ENCODE peak calls at places on chromosomes 7 and 10, in ten cellular contexts. One of them, this sample, is unnamed.

GRCh38 chr10:127976701-127977367 is 69.9 kb downstream of the PTPRE start:
- DNase-seq in psoas muscle: no peak
- DNase-seq in dorsolateral prefrontal cortex: no peak
- DNase-seq in OCI-LY7: no peak
- DNase-seq in IMR-90: no peak
- DNase-seq in naive thymus-derived CD4-positive, alpha-beta T cell: no peak
- DNase-seq in hepatocyte: no peak
- DNase-seq in caudate nucleus: no peak
- DNase-seq in cardiac muscle cell: no peak
- DNase-seq in small intestine: no peak
- DNase-seq in this sample: no peak

GRCh38 chr7:39650676-39651075 is 27.3 kb downstream of the RALA start:
- DNase-seq in psoas muscle: peak
- DNase-seq in dorsolateral prefrontal cortex: no peak
- DNase-seq in OCI-LY7: no peak
- DNase-seq in IMR-90: peak
- DNase-seq in naive thymus-derived CD4-positive, alpha-beta T cell: no peak
- DNase-seq in hepatocyte: no peak
- DNase-seq in caudate nucleus: no peak
- DNase-seq in cardiac muscle cell: no peak
- DNase-seq in small intestine: peak
- DNase-seq in this sample: peak

GRCh38 chr7:99267530-99268360 is 4.9 kb upstream of the MYH16 start:
- DNase-seq in psoas muscle: no peak
- DNase-seq in dorsolateral prefrontal cortex: peak
- DNase-seq in OCI-LY7: no peak
- DNase-seq in IMR-90: peak
- DNase-seq in naive thymus-derived CD4-positive, alpha-beta T cell: no peak
- DNase-seq in hepatocyte: peak
- DNase-seq in caudate nucleus: peak
- DNase-seq in cardiac muscle cell: no peak
- DNase-seq in small intestine: no peak
- DNase-seq in this sample: no peak

GRCh38 chr7:15174470-15174869 is 271.9 kb upstream of the DGKB start:
- DNase-seq in psoas muscle: no peak
- DNase-seq in dorsolateral prefrontal cortex: no peak
- DNase-seq in OCI-LY7: no peak
- DNase-seq in IMR-90: no peak
- DNase-seq in naive thymus-derived CD4-positive, alpha-beta T cell: no peak
- DNase-seq in hepatocyte: no peak
- DNase-seq in caudate nucleus: no peak
- DNase-seq in cardiac muscle cell: no peak
- DNase-seq in small intestine: no peak
- DNase-seq in this sample: no peak

GRCh38 chr10:126147866-126148578 is 240.3 kb downstream of the ADAM12 start:
- DNase-seq in psoas muscle: no peak
- DNase-seq in dorsolateral prefrontal cortex: no peak
- DNase-seq in OCI-LY7: no peak
- DNase-seq in IMR-90: peak
- DNase-seq in naive thymus-derived CD4-positive, alpha-beta T cell: no peak
- DNase-seq in hepatocyte: no peak
- DNase-seq in caudate nucleus: no peak
- DNase-seq in cardiac muscle cell: no peak
- DNase-seq in small intestine: no peak
- DNase-seq in this sample: no peak

GRCh38 chr7:2886900-2887299 is 42.8 kb upstream of the GNA12 start:
- DNase-seq in psoas muscle: no peak
- DNase-seq in dorsolateral prefrontal cortex: no peak
- DNase-seq in OCI-LY7: peak
- DNase-seq in IMR-90: peak
- DNase-seq in naive thymus-derived CD4-positive, alpha-beta T cell: peak
- DNase-seq in hepatocyte: peak
- DNase-seq in caudate nucleus: peak
- DNase-seq in cardiac muscle cell: peak
- DNase-seq in small intestine: peak
- DNase-seq in this sample: no peak

GRCh38 chr10:125006921-125007391 is 65.0 kb downstream of the ZRANB1 start:
- DNase-seq in psoas muscle: no peak
- DNase-seq in dorsolateral prefrontal cortex: peak
- DNase-seq in OCI-LY7: no peak
- DNase-seq in IMR-90: peak
- DNase-seq in naive thymus-derived CD4-positive, alpha-beta T cell: no peak
- DNase-seq in hepatocyte: peak
- DNase-seq in caudate nucleus: peak
- DNase-seq in cardiac muscle cell: no peak
- DNase-seq in small intestine: no peak
- DNase-seq in this sample: peak

GRCh38 chr10:106935978-106936451 is 228.5 kb downstream of the SORCS1 start:
- DNase-seq in psoas muscle: no peak
- DNase-seq in dorsolateral prefrontal cortex: no peak
- DNase-seq in OCI-LY7: peak
- DNase-seq in IMR-90: no peak
- DNase-seq in naive thymus-derived CD4-positive, alpha-beta T cell: no peak
- DNase-seq in hepatocyte: no peak
- DNase-seq in caudate nucleus: no peak
- DNase-seq in cardiac muscle cell: no peak
- DNase-seq in small intestine: no peak
- DNase-seq in this sample: no peak

GRCh38 chr7:151838861-151839381 is 38.0 kb downstream of the PRKAG2 start:
- DNase-seq in psoas muscle: no peak
- DNase-seq in dorsolateral prefrontal cortex: no peak
- DNase-seq in OCI-LY7: peak
- DNase-seq in IMR-90: no peak
- DNase-seq in naive thymus-derived CD4-positive, alpha-beta T cell: peak
- DNase-seq in hepatocyte: no peak
- DNase-seq in caudate nucleus: no peak
- DNase-seq in cardiac muscle cell: no peak
- DNase-seq in small intestine: peak
- DNase-seq in this sample: no peak

GRCh38 chr7:151840088-151840910 is 36.6 kb downstream of the PRKAG2 start:
- DNase-seq in psoas muscle: no peak
- DNase-seq in dorsolateral prefrontal cortex: no peak
- DNase-seq in OCI-LY7: no peak
- DNase-seq in IMR-90: no peak
- DNase-seq in naive thymus-derived CD4-positive, alpha-beta T cell: no peak
- DNase-seq in hepatocyte: no peak
- DNase-seq in caudate nucleus: no peak
- DNase-seq in cardiac muscle cell: no peak
- DNase-seq in small intestine: no peak
- DNase-seq in this sample: no peak

GRCh38 chr7:151838072-151838471 is 38.8 kb downstream of the PRKAG2 start:
- DNase-seq in psoas muscle: no peak
- DNase-seq in dorsolateral prefrontal cortex: no peak
- DNase-seq in OCI-LY7: no peak
- DNase-seq in IMR-90: no peak
- DNase-seq in naive thymus-derived CD4-positive, alpha-beta T cell: no peak
- DNase-seq in hepatocyte: no peak
- DNase-seq in caudate nucleus: no peak
- DNase-seq in cardiac muscle cell: no peak
- DNase-seq in small intestine: no peak
- DNase-seq in this sample: no peak

GRCh38 chr7:151837285-151838042 is 39.5 kb downstream of the PRKAG2 start:
- DNase-seq in psoas muscle: no peak
- DNase-seq in dorsolateral prefrontal cortex: no peak
- DNase-seq in OCI-LY7: no peak
- DNase-seq in IMR-90: no peak
- DNase-seq in naive thymus-derived CD4-positive, alpha-beta T cell: no peak
- DNase-seq in hepatocyte: peak
- DNase-seq in caudate nucleus: no peak
- DNase-seq in cardiac muscle cell: peak
- DNase-seq in small intestine: no peak
- DNase-seq in this sample: no peak

GRCh38 chr7:151839511-151839921 is 37.4 kb downstream of the PRKAG2 start:
- DNase-seq in psoas muscle: no peak
- DNase-seq in dorsolateral prefrontal cortex: no peak
- DNase-seq in OCI-LY7: no peak
- DNase-seq in IMR-90: no peak
- DNase-seq in naive thymus-derived CD4-positive, alpha-beta T cell: no peak
- DNase-seq in hepatocyte: no peak
- DNase-seq in caudate nucleus: no peak
- DNase-seq in cardiac muscle cell: no peak
- DNase-seq in small intestine: no peak
- DNase-seq in this sample: no peak
- H3K27ac ChIP-seq in psoas muscle: no peak
- H3K27ac ChIP-seq in dorsolateral prefrontal cortex: peak
- H3K27ac ChIP-seq in OCI-LY7: no peak
- H3K27ac ChIP-seq in IMR-90: no peak
- H3K27ac ChIP-seq in naive thymus-derived CD4-positive, alpha-beta T cell: peak
- H3K27ac ChIP-seq in hepatocyte: no peak
- H3K27ac ChIP-seq in caudate nucleus: peak
- H3K27ac ChIP-seq in cardiac muscle cell: no peak
- H3K27ac ChIP-seq in small intestine: no peak
- H3K27ac ChIP-seq in this sample: no peak

GRCh38 chr10:119653209-119653608 is 2.0 kb downstream of the BAG3 start:
- DNase-seq in psoas muscle: no peak
- DNase-seq in dorsolateral prefrontal cortex: no peak
- DNase-seq in OCI-LY7: no peak
- DNase-seq in IMR-90: peak
- DNase-seq in naive thymus-derived CD4-positive, alpha-beta T cell: peak
- DNase-seq in hepatocyte: no peak
- DNase-seq in caudate nucleus: no peak
- DNase-seq in cardiac muscle cell: no peak
- DNase-seq in small intestine: no peak
- DNase-seq in this sample: no peak

GRCh38 chr10:119656760-119657159 is 5.6 kb downstream of the BAG3 start:
- DNase-seq in psoas muscle: no peak
- DNase-seq in dorsolateral prefrontal cortex: no peak
- DNase-seq in OCI-LY7: no peak
- DNase-seq in IMR-90: no peak
- DNase-seq in naive thymus-derived CD4-positive, alpha-beta T cell: no peak
- DNase-seq in hepatocyte: no peak
- DNase-seq in caudate nucleus: no peak
- DNase-seq in cardiac muscle cell: no peak
- DNase-seq in small intestine: no peak
- DNase-seq in this sample: no peak

GRCh38 chr10:119655566-119656001 is 4.4 kb downstream of the BAG3 start:
- DNase-seq in psoas muscle: peak
- DNase-seq in dorsolateral prefrontal cortex: no peak
- DNase-seq in OCI-LY7: no peak
- DNase-seq in IMR-90: peak
- DNase-seq in naive thymus-derived CD4-positive, alpha-beta T cell: peak
- DNase-seq in hepatocyte: peak
- DNase-seq in caudate nucleus: no peak
- DNase-seq in cardiac muscle cell: no peak
- DNase-seq in small intestine: no peak
- DNase-seq in this sample: peak

GRCh38 chr10:119652361-119652760 is 1.2 kb downstream of the BAG3 start:
- DNase-seq in psoas muscle: no peak
- DNase-seq in dorsolateral prefrontal cortex: no peak
- DNase-seq in OCI-LY7: peak
- DNase-seq in IMR-90: peak
- DNase-seq in naive thymus-derived CD4-positive, alpha-beta T cell: peak
- DNase-seq in hepatocyte: peak
- DNase-seq in caudate nucleus: no peak
- DNase-seq in cardiac muscle cell: peak
- DNase-seq in small intestine: peak
- DNase-seq in this sample: no peak

DNA sequence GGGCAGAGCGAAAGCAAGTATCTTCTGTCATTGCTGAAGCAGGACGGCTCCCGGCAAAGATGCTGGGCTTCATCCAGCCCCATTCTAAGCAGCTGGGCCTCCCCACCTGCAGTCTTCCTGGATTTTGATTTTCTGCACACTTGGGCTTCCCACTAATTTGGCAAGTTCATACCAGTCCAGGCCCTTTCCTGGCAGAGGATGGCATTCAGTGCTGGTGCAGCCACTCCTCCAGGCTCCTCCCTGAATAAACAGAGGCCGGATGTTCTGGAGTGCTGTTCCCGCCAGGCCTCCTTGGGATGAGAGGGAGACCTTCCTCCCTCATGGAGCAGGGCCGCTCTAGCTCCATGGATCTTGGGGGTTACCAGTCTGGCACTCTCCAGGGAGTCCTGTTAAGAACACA is 3.4 kb downstream of the BAG3 start:
- DNase-seq in psoas muscle: peak
- DNase-seq in dorsolateral prefrontal cortex: no peak
- DNase-seq in OCI-LY7: no peak
- DNase-seq in IMR-90: no peak
- DNase-seq in naive thymus-derived CD4-positive, alpha-beta T cell: no peak
- DNase-seq in hepatocyte: no peak
- DNase-seq in caudate nucleus: no peak
- DNase-seq in cardiac muscle cell: no peak
- DNase-seq in small intestine: peak
- DNase-seq in this sample: peak
- H3K27ac ChIP-seq in psoas muscle: peak
- H3K27ac ChIP-seq in dorsolateral prefrontal cortex: peak
- H3K27ac ChIP-seq in OCI-LY7: no peak
- H3K27ac ChIP-seq in IMR-90: peak
- H3K27ac ChIP-seq in naive thymus-derived CD4-positive, alpha-beta T cell: peak
- H3K27ac ChIP-seq in hepatocyte: peak
- H3K27ac ChIP-seq in caudate nucleus: peak
- H3K27ac ChIP-seq in cardiac muscle cell: no peak
- H3K27ac ChIP-seq in small intestine: no peak
- H3K27ac ChIP-seq in this sample: peak

GRCh38 chr7:45921381-45921698 is 268 bp upstream of the IGFBP3 start:
- DNase-seq in psoas muscle: no peak
- DNase-seq in dorsolateral prefrontal cortex: no peak
- DNase-seq in OCI-LY7: no peak
- DNase-seq in IMR-90: no peak
- DNase-seq in naive thymus-derived CD4-positive, alpha-beta T cell: no peak
- DNase-seq in hepatocyte: no peak
- DNase-seq in caudate nucleus: no peak
- DNase-seq in cardiac muscle cell: peak
- DNase-seq in small intestine: no peak
- DNase-seq in this sample: no peak
- H3K27ac ChIP-seq in psoas muscle: no peak
- H3K27ac ChIP-seq in dorsolateral prefrontal cortex: no peak
- H3K27ac ChIP-seq in OCI-LY7: no peak
- H3K27ac ChIP-seq in IMR-90: no peak
- H3K27ac ChIP-seq in naive thymus-derived CD4-positive, alpha-beta T cell: no peak
- H3K27ac ChIP-seq in hepatocyte: peak
- H3K27ac ChIP-seq in caudate nucleus: no peak
- H3K27ac ChIP-seq in cardiac muscle cell: no peak
- H3K27ac ChIP-seq in small intestine: no peak
- H3K27ac ChIP-seq in this sample: peak

GRCh38 chr7:102021841-102022618 is 204.6 kb downstream of the CUX1 start:
- DNase-seq in psoas muscle: no peak
- DNase-seq in dorsolateral prefrontal cortex: no peak
- DNase-seq in OCI-LY7: no peak
- DNase-seq in IMR-90: no peak
- DNase-seq in naive thymus-derived CD4-positive, alpha-beta T cell: no peak
- DNase-seq in hepatocyte: no peak
- DNase-seq in caudate nucleus: no peak
- DNase-seq in cardiac muscle cell: no peak
- DNase-seq in small intestine: no peak
- DNase-seq in this sample: no peak

GRCh38 chr7:102024005-102024768 is 206.8 kb downstream of the CUX1 start:
- DNase-seq in psoas muscle: no peak
- DNase-seq in dorsolateral prefrontal cortex: no peak
- DNase-seq in OCI-LY7: no peak
- DNase-seq in IMR-90: peak
- DNase-seq in naive thymus-derived CD4-positive, alpha-beta T cell: no peak
- DNase-seq in hepatocyte: no peak
- DNase-seq in caudate nucleus: no peak
- DNase-seq in cardiac muscle cell: no peak
- DNase-seq in small intestine: no peak
- DNase-seq in this sample: no peak

GRCh38 chr7:102028206-102028826 is 210.9 kb downstream of the CUX1 start:
- DNase-seq in psoas muscle: no peak
- DNase-seq in dorsolateral prefrontal cortex: no peak
- DNase-seq in OCI-LY7: peak
- DNase-seq in IMR-90: no peak
- DNase-seq in naive thymus-derived CD4-positive, alpha-beta T cell: peak
- DNase-seq in hepatocyte: no peak
- DNase-seq in caudate nucleus: no peak
- DNase-seq in cardiac muscle cell: no peak
- DNase-seq in small intestine: no peak
- DNase-seq in this sample: no peak

GRCh38 chr7:102029616-102030015 is 212.2 kb downstream of the CUX1 start:
- DNase-seq in psoas muscle: no peak
- DNase-seq in dorsolateral prefrontal cortex: no peak
- DNase-seq in OCI-LY7: no peak
- DNase-seq in IMR-90: no peak
- DNase-seq in naive thymus-derived CD4-positive, alpha-beta T cell: no peak
- DNase-seq in hepatocyte: no peak
- DNase-seq in caudate nucleus: no peak
- DNase-seq in cardiac muscle cell: no peak
- DNase-seq in small intestine: no peak
- DNase-seq in this sample: no peak

DNA sequence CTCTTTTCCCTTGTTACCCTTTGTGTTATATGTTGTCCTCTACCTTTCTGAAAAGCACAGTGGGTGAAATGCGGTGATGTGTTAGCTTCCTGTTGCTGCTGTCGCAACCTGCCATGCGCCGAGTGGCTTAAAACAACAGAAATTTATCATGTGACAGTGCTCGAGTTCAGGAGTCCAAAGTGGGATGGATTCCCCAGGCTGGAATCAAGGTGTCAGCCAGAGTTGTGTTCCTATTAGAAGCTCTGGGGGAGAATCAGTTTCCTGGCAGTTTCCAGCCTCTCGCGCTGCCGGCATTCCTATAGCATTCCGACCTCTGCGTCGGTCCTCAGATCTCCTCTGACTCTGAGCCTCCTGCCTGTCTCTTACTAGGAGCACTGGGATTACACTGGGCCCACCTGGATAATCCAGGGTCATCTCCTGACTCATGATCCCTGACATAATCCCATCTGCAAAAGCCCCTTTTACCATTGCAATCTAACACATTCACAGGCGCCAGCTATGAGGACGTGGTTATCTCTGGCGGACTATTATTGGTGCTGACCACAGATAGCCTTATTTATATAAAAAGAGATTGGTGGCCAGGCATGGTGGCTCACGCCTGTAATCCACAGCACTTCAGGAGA is 207.5 kb downstream of the CUX1 start:
- DNase-seq in psoas muscle: no peak
- DNase-seq in dorsolateral prefrontal cortex: no peak
- DNase-seq in OCI-LY7: no peak
- DNase-seq in IMR-90: no peak
- DNase-seq in naive thymus-derived CD4-positive, alpha-beta T cell: no peak
- DNase-seq in hepatocyte: peak
- DNase-seq in caudate nucleus: no peak
- DNase-seq in cardiac muscle cell: no peak
- DNase-seq in small intestine: peak
- DNase-seq in this sample: no peak
- H3K27ac ChIP-seq in psoas muscle: no peak
- H3K27ac ChIP-seq in dorsolateral prefrontal cortex: no peak
- H3K27ac ChIP-seq in OCI-LY7: no peak
- H3K27ac ChIP-seq in IMR-90: no peak
- H3K27ac ChIP-seq in naive thymus-derived CD4-positive, alpha-beta T cell: no peak
- H3K27ac ChIP-seq in hepatocyte: peak
- H3K27ac ChIP-seq in caudate nucleus: no peak
- H3K27ac ChIP-seq in cardiac muscle cell: peak
- H3K27ac ChIP-seq in small intestine: no peak
- H3K27ac ChIP-seq in this sample: no peak

This sample was measured in uterus.